ENCODE peak calls at places on chromosomes 13 and 19, in ten cellular contexts. One of them, this sample, is unnamed.

GRCh38 chr19:4547303-4548237 is 7.7 kb upstream of the LRG1 start:
- DNase-seq in Caki2: no peak
- DNase-seq in NCI-H1417: no peak
- DNase-seq in NCI-H446 treated with DMSO at 0.1 percent for 48 hours: no peak
- DNase-seq in LNCaP clone FGC: peak
- DNase-seq in astrocyte: no peak
- DNase-seq in GM04503: no peak
- DNase-seq in adipocyte: peak
- DNase-seq in right lobe of liver: peak
- DNase-seq in stimulated activated CD4-positive, alpha-beta T cell treated with anti-CD3 and anti-CD28 coated beads, TNF-alpha, amount 100 ng/mL, for 24 hours: no peak
- DNase-seq in this sample: no peak

GRCh38 chr19:19010551-19010950 is 22.8 kb downstream of the SUGP2 start:
- DNase-seq in Caki2: no peak
- DNase-seq in NCI-H1417: no peak
- DNase-seq in NCI-H446 treated with DMSO at 0.1 percent for 48 hours: no peak
- DNase-seq in LNCaP clone FGC: no peak
- DNase-seq in astrocyte: no peak
- DNase-seq in GM04503: no peak
- DNase-seq in adipocyte: no peak
- DNase-seq in right lobe of liver: no peak
- DNase-seq in stimulated activated CD4-positive, alpha-beta T cell treated with anti-CD3 and anti-CD28 coated beads, TNF-alpha, amount 100 ng/mL, for 24 hours: no peak
- DNase-seq in this sample: no peak

GRCh38 chr19:13998426-13998825 is 7.7 kb downstream of the RFX1 start:
- DNase-seq in Caki2: no peak
- DNase-seq in NCI-H1417: no peak
- DNase-seq in NCI-H446 treated with DMSO at 0.1 percent for 48 hours: no peak
- DNase-seq in LNCaP clone FGC: no peak
- DNase-seq in astrocyte: no peak
- DNase-seq in GM04503: no peak
- DNase-seq in adipocyte: no peak
- DNase-seq in right lobe of liver: no peak
- DNase-seq in stimulated activated CD4-positive, alpha-beta T cell treated with anti-CD3 and anti-CD28 coated beads, TNF-alpha, amount 100 ng/mL, for 24 hours: no peak
- DNase-seq in this sample: no peak

GRCh38 chr13:95536629-95537241 is 15.8 kb upstream of the CLDN10 start:
- DNase-seq in Caki2: peak
- DNase-seq in NCI-H1417: no peak
- DNase-seq in NCI-H446 treated with DMSO at 0.1 percent for 48 hours: no peak
- DNase-seq in LNCaP clone FGC: peak
- DNase-seq in astrocyte: no peak
- DNase-seq in GM04503: no peak
- DNase-seq in adipocyte: peak
- DNase-seq in right lobe of liver: no peak
- DNase-seq in stimulated activated CD4-positive, alpha-beta T cell treated with anti-CD3 and anti-CD28 coated beads, TNF-alpha, amount 100 ng/mL, for 24 hours: no peak
- DNase-seq in this sample: peak

GRCh38 chr13:18212873-18213272 is 968.8 kb downstream of the TUBA3C start:
- DNase-seq in Caki2: no peak
- DNase-seq in NCI-H1417: no peak
- DNase-seq in NCI-H446 treated with DMSO at 0.1 percent for 48 hours: no peak
- DNase-seq in LNCaP clone FGC: no peak
- DNase-seq in astrocyte: no peak
- DNase-seq in GM04503: no peak
- DNase-seq in adipocyte: no peak
- DNase-seq in right lobe of liver: no peak
- DNase-seq in stimulated activated CD4-positive, alpha-beta T cell treated with anti-CD3 and anti-CD28 coated beads, TNF-alpha, amount 100 ng/mL, for 24 hours: no peak
- DNase-seq in this sample: peak

GRCh38 chr13:33789067-33789606 is 28.8 kb upstream of the RFC3 start:
- DNase-seq in Caki2: no peak
- DNase-seq in NCI-H1417: no peak
- DNase-seq in NCI-H446 treated with DMSO at 0.1 percent for 48 hours: no peak
- DNase-seq in LNCaP clone FGC: no peak
- DNase-seq in astrocyte: no peak
- DNase-seq in GM04503: no peak
- DNase-seq in adipocyte: no peak
- DNase-seq in right lobe of liver: no peak
- DNase-seq in stimulated activated CD4-positive, alpha-beta T cell treated with anti-CD3 and anti-CD28 coated beads, TNF-alpha, amount 100 ng/mL, for 24 hours: no peak
- DNase-seq in this sample: no peak

GRCh38 chr19:23440207-23440606 is 44.9 kb upstream of the ZNF91 start:
- DNase-seq in Caki2: no peak
- DNase-seq in NCI-H1417: no peak
- DNase-seq in NCI-H446 treated with DMSO at 0.1 percent for 48 hours: no peak
- DNase-seq in LNCaP clone FGC: no peak
- DNase-seq in astrocyte: no peak
- DNase-seq in GM04503: no peak
- DNase-seq in adipocyte: no peak
- DNase-seq in right lobe of liver: no peak
- DNase-seq in stimulated activated CD4-positive, alpha-beta T cell treated with anti-CD3 and anti-CD28 coated beads, TNF-alpha, amount 100 ng/mL, for 24 hours: no peak
- DNase-seq in this sample: no peak

GRCh38 chr13:37944476-37945442 is 75.2 kb upstream of the TRPC4 start:
- DNase-seq in Caki2: no peak
- DNase-seq in NCI-H1417: no peak
- DNase-seq in NCI-H446 treated with DMSO at 0.1 percent for 48 hours: no peak
- DNase-seq in LNCaP clone FGC: no peak
- DNase-seq in astrocyte: no peak
- DNase-seq in GM04503: no peak
- DNase-seq in adipocyte: peak
- DNase-seq in right lobe of liver: no peak
- DNase-seq in stimulated activated CD4-positive, alpha-beta T cell treated with anti-CD3 and anti-CD28 coated beads, TNF-alpha, amount 100 ng/mL, for 24 hours: no peak
- DNase-seq in this sample: peak

GRCh38 chr13:70502944-70503343 is 394.7 kb upstream of the KLHL1 start:
- DNase-seq in Caki2: no peak
- DNase-seq in NCI-H1417: no peak
- DNase-seq in NCI-H446 treated with DMSO at 0.1 percent for 48 hours: no peak
- DNase-seq in LNCaP clone FGC: no peak
- DNase-seq in astrocyte: no peak
- DNase-seq in GM04503: no peak
- DNase-seq in adipocyte: no peak
- DNase-seq in right lobe of liver: no peak
- DNase-seq in stimulated activated CD4-positive, alpha-beta T cell treated with anti-CD3 and anti-CD28 coated beads, TNF-alpha, amount 100 ng/mL, for 24 hours: no peak
- DNase-seq in this sample: no peak

GRCh38 chr13:44713793-44714469 is 137.8 kb upstream of the TSC22D1 start:
- DNase-seq in Caki2: peak
- DNase-seq in NCI-H1417: no peak
- DNase-seq in NCI-H446 treated with DMSO at 0.1 percent for 48 hours: no peak
- DNase-seq in LNCaP clone FGC: no peak
- DNase-seq in astrocyte: peak
- DNase-seq in GM04503: peak
- DNase-seq in adipocyte: peak
- DNase-seq in right lobe of liver: no peak
- DNase-seq in stimulated activated CD4-positive, alpha-beta T cell treated with anti-CD3 and anti-CD28 coated beads, TNF-alpha, amount 100 ng/mL, for 24 hours: no peak
- DNase-seq in this sample: peak

GRCh38 chr19:33950141-33950805 is 153.6 kb downstream of the KCTD15 start:
- DNase-seq in Caki2: no peak
- DNase-seq in NCI-H1417: no peak
- DNase-seq in NCI-H446 treated with DMSO at 0.1 percent for 48 hours: no peak
- DNase-seq in LNCaP clone FGC: no peak
- DNase-seq in astrocyte: no peak
- DNase-seq in GM04503: no peak
- DNase-seq in adipocyte: peak
- DNase-seq in right lobe of liver: no peak
- DNase-seq in stimulated activated CD4-positive, alpha-beta T cell treated with anti-CD3 and anti-CD28 coated beads, TNF-alpha, amount 100 ng/mL, for 24 hours: no peak
- DNase-seq in this sample: no peak